ENCODE peak calls at places on chromosomes 7 and 10, in five cellular contexts. Z, D, I, G and Q are unnamed samples.
A peak's percentile ranks its signal among the peaks of the same experiment; 100 is the strongest.

GRCh38 chr10:84534168-84534567 is 205.8 kb downstream of the CCSER2 start:
- DNase-seq in Z (no peak), D (no peak), G (no peak), I (no peak), Q (no peak)

GRCh38 chr10:132274581-132274980 is 33.2 kb downstream of the STK32C start:
- DNase-seq in G (no peak), I (no peak), Z (no peak), D (no peak), Q (no peak)

GRCh38 chr7:80053098-80053497 is 81.5 kb upstream of the GNAI1 start:
- DNase-seq in I (no peak), D (no peak), Z (no peak), G (no peak), Q (no peak)

GRCh38 chr10:125802739-125803138 is 20.3 kb downstream of the UROS start:
- DNase-seq in Z (no peak), G (no peak), D (no peak), I (no peak), Q (no peak)

GRCh38 chr7:1340031-1340430 is 107.4 kb downstream of the UNCX start:
- DNase-seq in G (no peak), I (no peak), Z (no peak), D (no peak), Q (no peak)

GRCh38 chr7:152467225-152467624 is 31.4 kb upstream of the KMT2C start:
- DNase-seq in Z (no peak), I (no peak), D (no peak), G (no peak), Q (no peak)

GRCh38 chr7:101913876-101914275 is 96.5 kb downstream of the CUX1 start:
- DNase-seq in D (no peak), Z (no peak), G (peak; percentile 75), I (no peak), Q (no peak)

GRCh38 chr10:123634221-123634620 is 31.9 kb upstream of the GPR26 start:
- DNase-seq in G (no peak), D (no peak), Z (no peak), I (no peak), Q (no peak)

GRCh38 chr7:83861-84632 is 108.3 kb upstream of the FAM20C start:
- DNase-seq in I (no peak), D (no peak), G (no peak), Z (no peak), Q (no peak)

GRCh38 chr10:84329094-84329611 is 764 bp downstream of the CCSER2 start:
- DNase-seq in I (no peak), Z (peak; percentile 58), G (peak; percentile 57), D (no peak), Q (no peak)

GRCh38 chr10:29795856-29796255 is 161.1 kb upstream of the SVIL start:
- DNase-seq in Z (peak; percentile 74), G (no peak), I (no peak), D (no peak), Q (no peak)

GRCh38 chr7:102872460-102872859 is 40.3 kb upstream of the LRRC17 start:
- DNase-seq in Z (peak; percentile 91), I (no peak), G (peak; percentile 93), D (no peak), Q (no peak)

GRCh38 chr10:102743078-102743587 is 615 bp upstream of the WBP1L start:
- DNase-seq in I (no peak), Z (no peak), D (no peak), G (no peak), Q (no peak)

GRCh38 chr10:104123397-104123796 is 1.4 kb downstream of the SFR1 start:
- DNase-seq in I (no peak), G (peak; percentile 49), Z (peak; percentile 56), D (no peak), Q (no peak)

GRCh38 chr7:152313217-152313616 is 122.6 kb downstream of the KMT2C start:
- DNase-seq in Z (no peak), I (no peak), G (no peak), D (no peak), Q (no peak)

GRCh38 chr10:128843972-128844371 is 623.1 kb upstream of the MGMT start:
- DNase-seq in I (no peak), G (no peak), Z (no peak), D (no peak), Q (no peak)

GRCh38 chr10:101373063-101373462 is 19.1 kb downstream of the BTRC start:
- DNase-seq in D (no peak), G (no peak), I (no peak), Z (no peak), Q (no peak)

GRCh38 chr10:17409170-17409733 is 45.1 kb downstream of the ST8SIA6 start:
- DNase-seq in G (peak; percentile 29), I (no peak), Z (peak; percentile 21), D (no peak), Q (no peak)

GRCh38 chr7:85705076-85705475 is 518.2 kb upstream of the SEMA3D start:
- DNase-seq in Z (no peak), D (no peak), I (no peak), G (no peak), Q (no peak)

GRCh38 chr10:132112611-132113010 is 46.9 kb downstream of the JAKMIP3 start:
- DNase-seq in Z (no peak), G (no peak), I (no peak), D (no peak), Q (no peak)

GRCh38 chr7:53358301-53358700 is 322.9 kb downstream of the POM121L12 start:
- DNase-seq in D (no peak), I (no peak), Z (no peak), G (no peak), Q (no peak)

GRCh38 chr7:15158141-15158810 is 255.7 kb upstream of the DGKB start:
- DNase-seq in G (peak; percentile 34), Z (no peak), D (no peak), I (no peak), Q (no peak)

GRCh38 chr7:140079121-140079536 is 16.4 kb upstream of the PARP12 start:
- DNase-seq in Z (peak; percentile 55), D (no peak), I (peak; percentile 57), G (peak; percentile 31), Q (no peak)

GRCh38 chr7:87474533-87475358 is 734 bp downstream of the ABCB4 start:
- DNase-seq in Z (peak; percentile 69), D (no peak), G (no peak), I (no peak), Q (peak; percentile 69)

GRCh38 chr7:50507898-50508470 is 57.2 kb downstream of the DDC start:
- DNase-seq in I (peak; percentile 80), G (no peak), Z (no peak), D (no peak), Q (no peak)

GRCh38 chr10:33773895-33774480 is 439.5 kb upstream of the NRP1 start:
- DNase-seq in G (no peak), D (no peak), I (no peak), Z (no peak), Q (no peak)
- H3K4me3 ChIP-seq in G (no peak overlapping the region), D (no peak overlapping the region), I (no peak overlapping the region), Z (no peak overlapping the region), Q (no peak overlapping the region)

GRCh38 chr7:129405527-129405926 is 28.7 kb upstream of the STRIP2 start:
- DNase-seq in G (no peak), Z (no peak), I (no peak), D (no peak), Q (no peak)

GRCh38 chr7:129401228-129401967 is 32.8 kb upstream of the STRIP2 start:
- DNase-seq in Z (peak; percentile 24), G (peak; percentile 4), D (no peak), I (no peak), Q (no peak)

GRCh38 chr7:129401968-129402860 is 32.0 kb upstream of the STRIP2 start:
- DNase-seq in D (no peak), I (no peak), G (peak; percentile 8), Z (peak; percentile 10), Q (no peak)
- TF ChIP-seq CTCF in D (no peak), I (peak; percentile 36), G (peak; percentile 6), Z (no peak), Q (peak; percentile 53)

GRCh38 chr10:3761111-3761686 is 23.8 kb downstream of the KLF6 start:
- DNase-seq in G (no peak), I (no peak), Z (no peak), D (no peak), Q (peak; percentile 82)
- H3K4me3 ChIP-seq in G (no peak overlapping the region), I (no peak overlapping the region), Z (no peak overlapping the region), D (no peak overlapping the region), Q (no peak overlapping the region)

DNA sequence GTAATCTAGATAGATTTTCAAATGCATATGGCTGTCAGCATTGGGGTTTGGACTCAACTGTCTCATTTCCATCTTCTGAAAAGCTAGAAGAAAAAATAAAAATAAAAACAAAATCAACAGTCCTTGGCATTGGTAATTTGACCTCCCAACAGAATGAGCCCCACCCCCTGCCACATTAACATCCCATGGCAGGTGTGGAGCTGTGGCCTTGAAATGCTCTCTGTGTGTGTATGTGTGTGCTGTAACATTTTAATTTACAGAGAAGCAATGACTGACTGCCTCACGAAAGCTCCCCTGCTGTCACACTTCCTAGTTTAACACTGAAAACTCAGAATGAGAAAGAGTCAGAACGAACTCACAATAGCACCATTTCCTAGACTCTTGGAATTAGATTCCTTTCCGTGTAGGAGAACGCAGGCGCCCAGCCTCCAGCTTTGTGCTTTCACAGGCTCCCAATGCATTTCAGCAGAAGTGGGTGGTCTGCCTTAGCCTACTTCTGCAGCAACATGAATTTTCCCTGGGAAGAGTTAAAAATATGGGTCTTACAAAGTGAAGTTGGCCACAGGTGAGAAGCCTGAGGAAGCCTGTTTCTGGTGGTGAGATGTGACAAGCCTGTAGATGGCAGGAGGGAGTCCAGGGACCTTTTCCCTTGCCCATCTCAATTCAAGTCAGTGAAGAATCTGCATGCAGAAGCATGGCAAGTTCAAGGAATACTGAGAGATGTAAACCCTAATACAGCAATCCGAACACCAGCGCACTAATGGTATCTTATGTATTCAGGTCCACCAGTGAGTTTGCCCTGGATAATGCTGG is 73.9 kb downstream of the RHOBTB1 start:
- DNase-seq in D (no peak), G (no peak), I (no peak), Z (no peak), Q (no peak)
- TF ChIP-seq CTCF in D (no peak), G (peak; percentile 8), I (peak; percentile 23), Z (no peak), Q (no peak)

GRCh38 chr7:100475549-100475948 is 3.5 kb downstream of the TSC22D4 start:
- DNase-seq in G (no peak), D (no peak), Z (peak; percentile 58), I (no peak), Q (no peak)

GRCh38 chr7:100478966-100479660 is at the start of gene TSC22D4:
- DNase-seq in G (peak; percentile 96), Z (peak; percentile 96), D (peak; percentile 92), I (peak; percentile 95), Q (peak; percentile 84)

GRCh38 chr7:100477871-100478248 is 1.2 kb downstream of the TSC22D4 start:
- DNase-seq in I (no peak), G (no peak), Z (no peak), D (no peak), Q (no peak)

GRCh38 chr7:100476903-100477870 is 1.8 kb downstream of the TSC22D4 start:
- DNase-seq in I (no peak), Z (peak; percentile 58), D (no peak), G (no peak), Q (no peak)

DNA sequence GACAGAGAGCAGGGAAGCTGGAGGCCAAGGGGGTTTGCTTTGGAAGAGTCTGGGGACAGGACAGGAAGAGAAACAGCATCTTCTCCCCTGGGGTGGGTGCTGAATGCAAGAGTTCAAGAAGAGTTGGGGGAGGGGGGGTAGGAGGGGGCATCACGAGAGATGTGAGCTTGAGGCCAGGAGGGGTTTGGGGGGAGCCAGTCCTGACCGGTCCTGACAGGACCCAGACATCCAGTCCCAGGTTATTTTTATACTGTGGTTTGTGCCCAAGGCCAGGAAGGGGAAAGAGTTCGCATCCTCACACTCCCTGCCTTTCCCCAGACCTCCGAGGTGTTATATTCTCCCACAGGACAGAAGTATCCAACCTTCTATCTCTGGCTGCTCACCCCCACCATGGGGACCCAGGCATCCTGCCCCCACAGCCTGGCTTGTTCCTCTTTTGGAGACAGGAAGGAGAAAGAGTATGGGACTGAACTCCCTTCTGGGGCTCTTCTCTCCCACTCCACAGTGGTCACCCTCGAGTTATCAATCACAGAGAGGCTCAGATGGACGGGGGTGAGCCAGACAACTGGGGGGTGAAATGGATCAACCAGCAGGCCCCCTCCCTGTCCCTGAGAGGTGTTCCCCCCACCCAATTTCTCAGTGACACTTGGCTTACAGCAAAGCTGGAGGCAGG is 2.8 kb downstream of the TSC22D4 start:
- DNase-seq in Z (no peak), I (no peak), D (no peak), G (no peak), Q (no peak)
- H3K4me3 ChIP-seq in Z (peak overlapping the region; percentile 93), I (peak overlapping the region; percentile 96), D (peak overlapping the region; percentile 99), G (peak overlapping the region; percentile 93), Q (peak overlapping the region; percentile 70)